ENCODE peak calls at places on chromosomes 5 and 9, in ten cellular contexts. C is upper lobe of right lung; I is HepG2; J is CD8-positive, alpha-beta T cell; O is Panc1; W is astrocyte of the spinal cord; Y is left ventricle myocardium inferior; G is H9; B is breast epithelium; T is GM13977. K is an unnamed sample.

GRCh38 chr5:68406344-68406743 is 190.8 kb downstream of the PIK3R1 start:
- DNase-seq in T (no peak), B (no peak), J (no peak), I (no peak), C (no peak), W (no peak), O (no peak), G (no peak), Y (no peak), K (no peak)

GRCh38 chr5:76303917-76304316 is 99.2 kb upstream of the IQGAP2 start:
- DNase-seq in T (peak), W (no peak), O (no peak), I (no peak), G (no peak), B (no peak), C (no peak), J (no peak), Y (no peak), K (no peak)

GRCh38 chr9:131744715-131745201 is 4.9 kb upstream of the RAPGEF1 start:
- DNase-seq in Y (no peak), W (no peak), B (no peak), J (no peak), T (no peak), O (no peak), G (no peak), I (no peak), C (no peak), K (no peak)

GRCh38 chr5:112737088-112737471 is 605 bp upstream of the APC start:
- DNase-seq in T (no peak), O (no peak), J (no peak), B (no peak), Y (no peak), C (no peak), W (peak), G (no peak), I (no peak), K (no peak)

GRCh38 chr9:3525088-3525835 is 539 bp downstream of the RFX3 start:
- DNase-seq in T (no peak), G (no peak), Y (peak), O (no peak), W (no peak), J (peak), I (no peak), B (no peak), C (peak), K (peak)

GRCh38 chr5:181120311-181120710 is 10.7 kb downstream of the OR2V1 start:
- DNase-seq in W (no peak), O (no peak), J (no peak), Y (no peak), T (no peak), I (no peak), B (no peak), C (no peak), G (no peak), K (peak)

GRCh38 chr9:71854811-71855210 is 56.2 kb downstream of the ABHD17B start:
- DNase-seq in J (no peak), I (no peak), G (no peak), B (no peak), O (no peak), T (no peak), C (no peak), W (no peak), Y (no peak), K (no peak)

GRCh38 chr5:149618581-149619248 is 37.4 kb downstream of the ARHGEF37 start:
- DNase-seq in I (peak), G (peak), T (peak), B (no peak), J (no peak), W (peak), O (peak), Y (no peak), C (no peak), K (no peak)

GRCh38 chr9:38687389-38687842 is 32.5 kb downstream of the FAM240B start:
- DNase-seq in J (no peak), W (peak), B (peak), T (no peak), I (peak), G (peak), C (peak), Y (peak), O (peak), K (no peak)

GRCh38 chr9:42388846-42389245 is 205.4 kb downstream of the SPATA31A6 start:
- DNase-seq in T (peak), Y (no peak), W (no peak), B (no peak), G (no peak), I (no peak), C (no peak), J (no peak), O (no peak), K (no peak)

GRCh38 chr5:171207256-171207866 is 101.7 kb upstream of the TLX3 start:
- DNase-seq in C (no peak), B (no peak), Y (no peak), G (no peak), I (peak), J (no peak), T (peak), O (peak), W (peak), K (no peak)

GRCh38 chr5:1032011-1032410 is 23.4 kb downstream of the NKD2 start:
- DNase-seq in T (no peak), C (no peak), W (no peak), I (no peak), J (no peak), G (no peak), Y (peak), B (no peak), O (no peak), K (no peak)

GRCh38 chr9:7452378-7452777 is 347.2 kb downstream of the DMAC1 start:
- DNase-seq in J (no peak), O (no peak), Y (no peak), C (no peak), B (no peak), I (no peak), T (no peak), W (peak), G (no peak), K (no peak)

GRCh38 chr9:134800791-134801339 is 79.7 kb upstream of the FCN2 start:
- DNase-seq in J (no peak), C (no peak), Y (peak), I (no peak), W (no peak), B (no peak), O (no peak), G (no peak), T (no peak), K (no peak)

GRCh38 chr5:61783481-61783880 is 451.4 kb downstream of the ZSWIM6 start:
- DNase-seq in B (no peak), T (no peak), Y (no peak), O (no peak), J (no peak), W (no peak), G (no peak), I (no peak), C (no peak), K (no peak)

GRCh38 chr9:117153021-117153420 is 261.8 kb downstream of the ASTN2 start:
- DNase-seq in I (no peak), G (no peak), Y (no peak), J (no peak), O (no peak), B (no peak), C (no peak), T (no peak), W (peak), K (no peak)

GRCh38 chr9:35161713-35162604 is at the start of gene UNC13B:
- DNase-seq in B (peak), O (peak), C (peak), I (peak), W (peak), J (peak), Y (peak), G (peak), T (peak), K (peak)
- TF ChIP-seq CTCF in B (no peak), O (peak), C (peak), I (peak), W (peak), J (no peak), Y (no peak), G (no peak), T (no peak), K (peak)

DNA sequence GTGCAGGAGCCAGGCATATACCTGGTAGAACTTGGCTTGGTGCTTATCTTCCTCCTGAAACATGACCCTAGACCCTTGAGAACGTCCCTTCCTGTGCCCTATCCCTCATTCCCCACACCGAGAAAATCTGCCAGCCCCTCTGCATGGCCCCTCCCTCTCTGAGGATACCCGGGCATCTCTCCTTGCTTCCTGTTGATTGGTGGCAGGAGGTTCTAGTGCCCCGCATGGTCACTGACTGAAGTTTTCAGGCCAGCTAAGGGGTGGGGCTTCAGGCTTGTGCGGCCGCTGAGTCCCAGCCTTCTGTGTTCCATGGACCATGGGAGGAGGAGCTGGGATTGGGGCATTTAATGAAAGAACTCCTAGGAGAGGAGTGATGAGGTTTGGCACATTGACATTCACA is 22.8 kb downstream of the IGIP start:
- DNase-seq in C (no peak), B (no peak), G (peak), O (no peak), Y (no peak), W (no peak), I (peak), J (peak), T (no peak), K (no peak)
- TF ChIP-seq CTCF in C (no peak), B (no peak), G (peak), O (no peak), Y (no peak), W (no peak), I (no peak), J (no peak), T (no peak), K (no peak)

DNA sequence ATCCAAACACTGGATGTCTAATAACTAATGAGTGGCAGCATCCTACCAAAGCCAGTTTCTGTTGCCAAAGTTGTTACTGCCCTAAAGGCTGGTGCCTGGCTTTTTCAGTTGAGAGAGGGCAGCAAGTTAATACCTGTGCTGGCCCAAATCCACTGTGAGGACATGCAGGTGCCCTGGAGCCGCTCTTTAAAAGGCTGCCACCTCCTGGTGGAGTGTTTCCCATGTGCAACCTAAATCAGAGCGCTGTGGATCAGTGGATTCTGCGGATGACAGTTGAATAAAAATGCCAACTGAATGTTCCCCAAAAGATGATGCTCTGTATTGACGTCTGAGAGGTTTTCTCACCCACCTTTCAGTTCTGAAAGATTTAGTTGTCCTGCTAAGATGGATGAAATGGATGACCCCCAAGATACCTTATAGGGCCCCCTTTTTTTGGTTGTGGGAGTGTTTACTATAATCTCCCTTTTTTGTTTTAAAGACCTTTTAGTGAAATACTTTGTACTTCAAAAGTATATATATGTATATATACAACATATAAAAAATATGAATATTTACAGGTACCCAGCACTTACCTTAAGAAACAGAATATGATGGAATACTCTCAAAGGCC is 146.4 kb downstream of the EGFLAM start:
- DNase-seq in I (peak), G (peak), B (no peak), W (no peak), Y (no peak), O (no peak), J (no peak), C (no peak), T (no peak), K (no peak)
- TF ChIP-seq CTCF in I (peak), G (peak), B (no peak), W (no peak), Y (peak), O (peak), J (no peak), C (peak), T (peak), K (peak)

DNA sequence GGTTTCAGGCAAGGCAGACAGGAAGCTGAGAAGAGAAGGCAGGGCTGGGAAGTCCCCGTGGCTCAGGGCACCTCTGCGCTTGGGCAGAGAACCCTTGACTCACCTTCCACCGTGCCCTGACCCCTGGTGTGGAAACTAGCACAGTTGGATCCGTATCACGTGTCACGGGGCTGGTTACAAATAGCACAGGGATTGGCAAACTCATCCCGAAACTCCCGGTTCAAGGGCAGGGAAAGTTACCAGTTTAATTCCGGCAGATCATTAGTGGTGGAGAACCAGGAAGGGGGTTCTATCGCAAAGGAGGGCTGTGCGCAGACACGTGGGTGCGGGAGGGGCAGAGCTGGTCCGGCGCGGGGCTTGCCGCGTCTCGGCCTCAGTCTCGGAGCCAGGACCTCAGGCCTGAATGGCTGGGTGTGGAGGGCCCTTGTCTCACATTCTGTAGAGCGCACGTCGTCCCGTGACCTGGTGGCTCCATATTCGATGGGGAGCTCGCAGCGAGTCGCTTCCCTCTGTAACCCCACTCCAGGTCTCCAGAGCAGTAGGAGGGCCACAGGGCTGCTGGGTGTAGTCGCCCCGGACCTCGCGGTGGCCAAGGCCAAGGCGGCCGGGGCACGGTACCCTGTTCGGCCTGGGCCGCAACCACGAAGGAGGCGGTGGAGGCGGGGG is 750 bp upstream of the TMEM171 start:
- DNase-seq in W (no peak), I (no peak), T (no peak), C (no peak), B (no peak), O (no peak), G (peak), Y (no peak), J (no peak), K (peak)
- TF ChIP-seq CTCF in W (no peak), I (no peak), T (no peak), C (no peak), B (no peak), O (no peak), G (no peak), Y (no peak), J (no peak), K (no peak)